ENCODE peak calls at places on chromosomes 2 and 18, in six cellular contexts. One of them, this sample, is unnamed.

GRCh38 chr18:9827856-9828793 is 57.6 kb upstream of the TXNDC2 start:
- DNase-seq in IMR-90: peak
- DNase-seq in HCT116: peak
- DNase-seq in A549: peak
- DNase-seq in neural progenitor cell: no peak
- DNase-seq in H9: no peak
- DNase-seq in this sample: peak

GRCh38 chr2:8574196-8575010 is 107.5 kb upstream of the ID2 start:
- DNase-seq in A549: no peak
- DNase-seq in neural progenitor cell: no peak
- DNase-seq in HCT116: no peak
- DNase-seq in IMR-90: peak
- DNase-seq in H9: peak
- DNase-seq in this sample: no peak

GRCh38 chr2:163682695-163683094 is 53.1 kb downstream of the FIGN start:
- DNase-seq in A549: peak
- DNase-seq in IMR-90: peak
- DNase-seq in HCT116: no peak
- DNase-seq in H9: no peak
- DNase-seq in neural progenitor cell: no peak
- DNase-seq in this sample: peak

GRCh38 chr2:173997269-173997668 is 32.1 kb upstream of the SP3 start:
- DNase-seq in IMR-90: peak
- DNase-seq in neural progenitor cell: no peak
- DNase-seq in HCT116: no peak
- DNase-seq in H9: no peak
- DNase-seq in A549: no peak
- DNase-seq in this sample: no peak

GRCh38 chr2:19774788-19775156 is 127.0 kb downstream of the TTC32 start:
- DNase-seq in H9: peak
- DNase-seq in IMR-90: peak
- DNase-seq in HCT116: no peak
- DNase-seq in A549: no peak
- DNase-seq in neural progenitor cell: peak
- DNase-seq in this sample: no peak

GRCh38 chr18:63505566-63506335 is 29.0 kb downstream of the SERPINB5 start:
- DNase-seq in neural progenitor cell: peak
- DNase-seq in H9: peak
- DNase-seq in HCT116: peak
- DNase-seq in A549: peak
- DNase-seq in IMR-90: peak
- DNase-seq in this sample: peak

GRCh38 chr18:58409802-58410445 is 219.0 kb downstream of the ALPK2 start:
- DNase-seq in neural progenitor cell: no peak
- DNase-seq in A549: no peak
- DNase-seq in IMR-90: no peak
- DNase-seq in H9: no peak
- DNase-seq in HCT116: no peak
- DNase-seq in this sample: no peak

GRCh38 chr2:73939419-73939818 is 12.7 kb downstream of the DGUOK start:
- DNase-seq in neural progenitor cell: no peak
- DNase-seq in HCT116: no peak
- DNase-seq in H9: peak
- DNase-seq in A549: peak
- DNase-seq in IMR-90: peak
- DNase-seq in this sample: peak

GRCh38 chr2:171297951-171298350 is 135.8 kb downstream of the METTL8 start:
- DNase-seq in IMR-90: peak
- DNase-seq in neural progenitor cell: no peak
- DNase-seq in H9: no peak
- DNase-seq in HCT116: no peak
- DNase-seq in A549: no peak
- DNase-seq in this sample: no peak

GRCh38 chr2:85324639-85325465 is 2.9 kb downstream of the TGOLN2 start:
- DNase-seq in A549: no peak
- DNase-seq in HCT116: no peak
- DNase-seq in H9: no peak
- DNase-seq in neural progenitor cell: no peak
- DNase-seq in IMR-90: peak
- DNase-seq in this sample: no peak

GRCh38 chr2:238106698-238107524 is 6.8 kb downstream of the ESPNL start:
- DNase-seq in HCT116: no peak
- DNase-seq in IMR-90: no peak
- DNase-seq in A549: no peak
- DNase-seq in neural progenitor cell: peak
- DNase-seq in H9: peak
- DNase-seq in this sample: no peak

GRCh38 chr2:12170151-12170550 is 423.7 kb downstream of the LPIN1 start:
- DNase-seq in H9: no peak
- DNase-seq in HCT116: no peak
- DNase-seq in IMR-90: peak
- DNase-seq in neural progenitor cell: no peak
- DNase-seq in A549: no peak
- DNase-seq in this sample: no peak

GRCh38 chr18:48007955-48008701 is 77.7 kb upstream of the SMAD2 start:
- DNase-seq in A549: peak
- DNase-seq in H9: peak
- DNase-seq in neural progenitor cell: peak
- DNase-seq in IMR-90: no peak
- DNase-seq in HCT116: no peak
- DNase-seq in this sample: peak

GRCh38 chr2:56770490-56770889 is 586.7 kb downstream of the CCDC85A start:
- DNase-seq in H9: no peak
- DNase-seq in A549: no peak
- DNase-seq in HCT116: no peak
- DNase-seq in IMR-90: peak
- DNase-seq in neural progenitor cell: no peak
- DNase-seq in this sample: no peak

GRCh38 chr18:6873352-6873751 is 143.8 kb downstream of the ARHGAP28 start:
- DNase-seq in neural progenitor cell: peak
- DNase-seq in HCT116: no peak
- DNase-seq in IMR-90: no peak
- DNase-seq in A549: no peak
- DNase-seq in H9: no peak
- DNase-seq in this sample: no peak

GRCh38 chr2:86482034-86482433 is 40.9 kb downstream of the KDM3A start:
- DNase-seq in neural progenitor cell: no peak
- DNase-seq in HCT116: no peak
- DNase-seq in IMR-90: peak
- DNase-seq in A549: no peak
- DNase-seq in H9: no peak
- DNase-seq in this sample: peak

GRCh38 chr2:48480526-48480925 is 49.4 kb upstream of the STON1 start:
- DNase-seq in neural progenitor cell: no peak
- DNase-seq in HCT116: no peak
- DNase-seq in IMR-90: no peak
- DNase-seq in H9: no peak
- DNase-seq in A549: no peak
- DNase-seq in this sample: no peak

GRCh38 chr2:214376631-214377624 is 33.9 kb upstream of the VWC2L start:
- DNase-seq in neural progenitor cell: no peak
- DNase-seq in IMR-90: peak
- DNase-seq in A549: no peak
- DNase-seq in H9: no peak
- DNase-seq in HCT116: no peak
- DNase-seq in this sample: no peak

GRCh38 chr2:214382229-214382628 is 28.6 kb upstream of the VWC2L start:
- DNase-seq in neural progenitor cell: no peak
- DNase-seq in IMR-90: peak
- DNase-seq in H9: no peak
- DNase-seq in A549: no peak
- DNase-seq in HCT116: no peak
- DNase-seq in this sample: no peak

GRCh38 chr2:214379227-214379626 is 31.6 kb upstream of the VWC2L start:
- DNase-seq in H9: no peak
- DNase-seq in IMR-90: peak
- DNase-seq in neural progenitor cell: no peak
- DNase-seq in A549: no peak
- DNase-seq in HCT116: no peak
- DNase-seq in this sample: no peak

DNA sequence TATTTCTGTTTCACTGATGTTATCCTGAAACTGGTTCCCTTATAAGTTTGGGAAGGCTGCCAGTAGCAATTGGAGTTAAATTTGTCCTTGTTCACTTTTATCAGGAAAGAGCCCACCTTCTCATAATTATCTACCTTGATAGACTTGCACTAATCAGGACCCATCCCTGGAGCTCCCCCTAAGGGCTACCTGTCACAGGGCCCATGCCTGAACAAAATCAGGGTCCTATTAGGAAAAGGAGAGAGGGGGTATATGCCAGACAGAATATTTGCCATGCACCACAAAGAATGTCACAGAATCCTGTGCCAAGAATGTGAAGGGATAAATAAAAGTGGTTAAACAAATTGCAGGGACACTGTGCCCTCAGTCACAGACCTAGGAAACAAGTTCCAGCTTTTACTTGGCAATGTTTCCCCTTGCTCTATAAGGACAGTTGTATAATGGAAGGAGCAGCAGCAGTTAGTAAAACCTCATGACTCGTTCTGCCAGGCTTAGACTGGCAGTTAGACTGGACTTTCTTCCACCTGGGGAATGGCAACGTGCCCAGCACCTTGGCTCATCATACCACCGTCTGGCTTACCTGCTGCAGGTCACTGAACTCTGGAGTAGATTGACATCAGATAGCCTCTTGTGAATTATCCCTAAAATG is 32.3 kb upstream of the VWC2L start:
- DNase-seq in HCT116: no peak
- DNase-seq in A549: no peak
- DNase-seq in H9: peak
- DNase-seq in IMR-90: no peak
- DNase-seq in neural progenitor cell: no peak
- DNase-seq in this sample: peak
- TF ChIP-seq CTCF in HCT116: peak
- TF ChIP-seq CTCF in A549: no peak
- TF ChIP-seq CTCF in H9: peak
- TF ChIP-seq CTCF in IMR-90: no peak
- TF ChIP-seq CTCF in neural progenitor cell: peak
- TF ChIP-seq CTCF in this sample: no peak

GRCh38 chr2:234241656-234242445 is 191.3 kb downstream of the SPP2 start:
- DNase-seq in A549: peak
- DNase-seq in HCT116: no peak
- DNase-seq in IMR-90: peak
- DNase-seq in H9: no peak
- DNase-seq in neural progenitor cell: peak
- DNase-seq in this sample: peak

GRCh38 chr2:234242446-234242810 is 191.9 kb downstream of the SPP2 start:
- DNase-seq in neural progenitor cell: no peak
- DNase-seq in HCT116: no peak
- DNase-seq in H9: no peak
- DNase-seq in IMR-90: no peak
- DNase-seq in A549: no peak
- DNase-seq in this sample: no peak

GRCh38 chr2:234240917-234241316 is 190.4 kb downstream of the SPP2 start:
- DNase-seq in neural progenitor cell: no peak
- DNase-seq in H9: no peak
- DNase-seq in IMR-90: peak
- DNase-seq in A549: no peak
- DNase-seq in HCT116: no peak
- DNase-seq in this sample: peak

GRCh38 chr2:234245945-234246344 is 195.4 kb downstream of the SPP2 start:
- DNase-seq in H9: no peak
- DNase-seq in neural progenitor cell: no peak
- DNase-seq in IMR-90: peak
- DNase-seq in HCT116: no peak
- DNase-seq in A549: peak
- DNase-seq in this sample: peak

GRCh38 chr2:234243871-234244565 is 193.5 kb downstream of the SPP2 start:
- DNase-seq in HCT116: no peak
- DNase-seq in neural progenitor cell: no peak
- DNase-seq in A549: peak
- DNase-seq in IMR-90: no peak
- DNase-seq in H9: no peak
- DNase-seq in this sample: no peak
- H3K27ac ChIP-seq in HCT116: no peak
- H3K27ac ChIP-seq in neural progenitor cell: no peak
- H3K27ac ChIP-seq in A549: peak
- H3K27ac ChIP-seq in IMR-90: no peak
- H3K27ac ChIP-seq in H9: no peak
- H3K27ac ChIP-seq in this sample: no peak

GRCh38 chr2:168949324-168949723 is 48.2 kb downstream of the G6PC2 start:
- DNase-seq in A549: no peak
- DNase-seq in neural progenitor cell: no peak
- DNase-seq in IMR-90: no peak
- DNase-seq in HCT116: no peak
- DNase-seq in H9: no peak
- DNase-seq in this sample: no peak

GRCh38 chr2:168952424-168952823 is 51.3 kb downstream of the G6PC2 start:
- DNase-seq in IMR-90: no peak
- DNase-seq in A549: no peak
- DNase-seq in HCT116: no peak
- DNase-seq in neural progenitor cell: no peak
- DNase-seq in H9: no peak
- DNase-seq in this sample: no peak

GRCh38 chr2:168945508-168945907 is 44.4 kb downstream of the G6PC2 start:
- DNase-seq in IMR-90: no peak
- DNase-seq in H9: no peak
- DNase-seq in HCT116: no peak
- DNase-seq in A549: no peak
- DNase-seq in neural progenitor cell: no peak
- DNase-seq in this sample: no peak

GRCh38 chr2:168951871-168952270 is 50.8 kb downstream of the G6PC2 start:
- DNase-seq in neural progenitor cell: no peak
- DNase-seq in HCT116: no peak
- DNase-seq in IMR-90: no peak
- DNase-seq in A549: no peak
- DNase-seq in H9: no peak
- DNase-seq in this sample: no peak

GRCh38 chr2:168948621-168949212 is 47.6 kb downstream of the G6PC2 start:
- DNase-seq in neural progenitor cell: peak
- DNase-seq in H9: no peak
- DNase-seq in IMR-90: peak
- DNase-seq in A549: peak
- DNase-seq in HCT116: no peak
- DNase-seq in this sample: peak
- TF ChIP-seq CTCF in neural progenitor cell: peak
- TF ChIP-seq CTCF in H9: peak
- TF ChIP-seq CTCF in IMR-90: peak
- TF ChIP-seq CTCF in A549: peak
- TF ChIP-seq CTCF in HCT116: peak
- TF ChIP-seq CTCF in this sample: peak

DNA sequence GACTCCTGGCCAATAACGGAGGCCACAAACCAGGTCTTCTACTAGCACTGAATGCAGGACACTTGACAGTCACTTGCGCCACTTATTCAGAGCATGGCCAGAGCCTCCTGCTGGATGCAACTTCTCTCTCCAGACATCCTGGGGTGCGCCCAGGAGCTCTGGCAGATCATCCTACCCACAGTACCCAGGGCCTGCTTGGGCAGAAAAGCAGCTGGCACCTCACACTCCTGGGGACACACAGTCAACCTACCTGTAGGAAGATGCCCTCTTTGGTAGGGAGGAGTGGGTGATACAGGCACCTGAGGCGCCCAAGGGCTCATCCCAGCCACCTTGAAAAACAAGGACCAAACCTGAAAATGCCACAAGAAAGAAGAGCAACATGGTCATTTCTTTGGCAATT is 13.3 kb downstream of the GALNT14 start:
- DNase-seq in A549: no peak
- DNase-seq in neural progenitor cell: no peak
- DNase-seq in HCT116: no peak
- DNase-seq in IMR-90: no peak
- DNase-seq in H9: no peak
- DNase-seq in this sample: no peak
- H3K27ac ChIP-seq in A549: peak
- H3K27ac ChIP-seq in neural progenitor cell: no peak
- H3K27ac ChIP-seq in HCT116: no peak
- H3K27ac ChIP-seq in IMR-90: no peak
- H3K27ac ChIP-seq in H9: no peak
- H3K27ac ChIP-seq in this sample: no peak

GRCh38 chr2:233353769-233354499 is at the start of gene DGKD:
- DNase-seq in H9: peak
- DNase-seq in HCT116: peak
- DNase-seq in neural progenitor cell: peak
- DNase-seq in A549: peak
- DNase-seq in IMR-90: no peak
- DNase-seq in this sample: peak
- TF ChIP-seq CTCF in H9: peak
- TF ChIP-seq CTCF in HCT116: peak
- TF ChIP-seq CTCF in neural progenitor cell: peak
- TF ChIP-seq CTCF in A549: peak
- TF ChIP-seq CTCF in IMR-90: peak
- TF ChIP-seq CTCF in this sample: peak